ENCODE peak calls at places on chromosomes 12 and 14, in eight cellular contexts. V is RPMI7951, I is ACHN, W is chondrocyte, G is endodermal cell, N is kidney tubule cell, Y is GM12865, O is HFFc6. Z is an unnamed sample.
A peak's percentile ranks its signal among the peaks of the same experiment; 100 is the strongest.

GRCh38 chr14:80535171-80535570 is 323.9 kb upstream of the DIO2 start:
- DNase-seq in V (no peak), I (no peak), W (no peak), G (no peak), N (no peak), Y (no peak), O (no peak), Z (no peak)

GRCh38 chr12:59734371-59734770 is 138.5 kb downstream of the SLC16A7 start:
- DNase-seq in V (no peak), I (no peak), W (no peak), G (peak; percentile 45), N (no peak), Y (no peak), O (no peak), Z (no peak)

GRCh38 chr14:39459795-39460478 is 27.7 kb upstream of the FBXO33 start:
- DNase-seq in V (no peak), I (no peak), W (no peak), G (no peak), N (no peak), Y (no peak), O (no peak), Z (no peak)

GRCh38 chr12:89385965-89386537 is 33.8 kb upstream of the DUSP6 start:
- DNase-seq in V (no peak), I (no peak), W (no peak), G (no peak), N (peak; percentile 32), Y (no peak), O (no peak), Z (no peak)

GRCh38 chr12:24948452-24948815 is 467 bp downstream of the BCAT1 start:
- DNase-seq in V (peak; percentile 58), I (peak; percentile 58), W (no peak), G (peak; percentile 81), N (peak; percentile 35), Y (peak; percentile 88), O (no peak), Z (no peak)

GRCh38 chr14:95774265-95775160 is 60.6 kb upstream of the TCL1A start:
- DNase-seq in V (peak; percentile 42), I (peak; percentile 41), W (no peak), G (peak; percentile 90), N (peak; percentile 53), Y (peak; percentile 75), O (peak; percentile 30), Z (no peak)

GRCh38 chr12:1936406-1937320 is 18.2 kb upstream of the CACNA2D4 start:
- DNase-seq in V (peak; percentile 6), I (no peak), W (no peak), G (no peak), N (peak; percentile 75), Y (no peak), O (peak; percentile 52), Z (peak; percentile 34)

GRCh38 chr12:130973109-130973508 is 19.4 kb downstream of the ADGRD1 start:
- DNase-seq in V (no peak), I (no peak), W (no peak), G (peak; percentile 35), N (no peak), Y (no peak), O (no peak), Z (no peak)

GRCh38 chr12:121992059-121992879 is 29.4 kb upstream of the BCL7A start:
- DNase-seq in V (peak; percentile 80), I (peak; percentile 99), W (no peak), G (no peak), N (peak; percentile 97), Y (peak; percentile 95), O (peak; percentile 98), Z (no peak)

GRCh38 chr12:110766311-110767154 is 23.8 kb upstream of the PPP1CC start:
- DNase-seq in V (peak; percentile 16), I (no peak), W (no peak), G (no peak), N (no peak), Y (no peak), O (no peak), Z (no peak)

GRCh38 chr12:6866163-6866919 is 990 bp upstream of the TPI1 start:
- DNase-seq in V (no peak), I (no peak), W (peak; percentile 86), G (peak; percentile 80), N (no peak), Y (no peak), O (no peak), Z (no peak)

GRCh38 chr12:100442403-100442802 is 31.3 kb upstream of the NR1H4 start:
- DNase-seq in V (no peak), I (no peak), W (no peak), G (no peak), N (no peak), Y (no peak), O (no peak), Z (no peak)

GRCh38 chr14:71452535-71452934 is 479.7 kb upstream of the RGS6 start:
- DNase-seq in V (peak; percentile 9), I (no peak), W (no peak), G (no peak), N (no peak), Y (peak; percentile 20), O (no peak), Z (no peak)

GRCh38 chr12:107761502-107761904 is 566 bp upstream of the PRDM4 start:
- DNase-seq in V (no peak), I (no peak), W (no peak), G (peak; percentile 75), N (no peak), Y (no peak), O (no peak), Z (no peak)

GRCh38 chr12:117342682-117343081 is 18.7 kb downstream of the NOS1 start:
- DNase-seq in V (peak; percentile 89), I (no peak), W (no peak), G (no peak), N (peak; percentile 78), Y (no peak), O (no peak), Z (no peak)

GRCh38 chr14:52563120-52563519 is 10.5 kb downstream of the GPR137C start:
- DNase-seq in V (peak; percentile 66), I (peak; percentile 43), W (no peak), G (no peak), N (peak; percentile 37), Y (no peak), O (peak; percentile 65), Z (no peak)

GRCh38 chr12:90106568-90106967 is 397.9 kb upstream of the ATP2B1 start:
- DNase-seq in V (no peak), I (no peak), W (no peak), G (no peak), N (peak; percentile 72), Y (no peak), O (no peak), Z (no peak)

GRCh38 chr12:119153477-119154434 is 25.0 kb upstream of the HSPB8 start:
- DNase-seq in V (no peak), I (peak; percentile 69), W (no peak), G (peak; percentile 100), N (peak; percentile 80), Y (peak; percentile 4), O (no peak), Z (no peak)

GRCh38 chr12:75784591-75784990 is 247.0 kb downstream of the PHLDA1 start:
- DNase-seq in V (peak; percentile 90), I (no peak), W (no peak), G (no peak), N (peak; percentile 25), Y (no peak), O (peak; percentile 1), Z (peak; percentile 94)

GRCh38 chr12:58090685-58091084 is 149.3 kb downstream of the ATP23 start:
- DNase-seq in V (no peak), I (no peak), W (no peak), G (no peak), N (no peak), Y (no peak), O (no peak), Z (no peak)

GRCh38 chr14:77044776-77045569 is 16.5 kb upstream of the IRF2BPL start:
- DNase-seq in V (peak; percentile 72), I (no peak), W (no peak), G (peak; percentile 66), N (no peak), Y (no peak), O (no peak), Z (no peak)

GRCh38 chr14:25411933-25412757 is 362.2 kb upstream of the STXBP6 start:
- DNase-seq in V (peak; percentile 3), I (peak; percentile 10), W (no peak), G (peak; percentile 87), N (peak; percentile 5), Y (no peak), O (no peak), Z (no peak)

GRCh38 chr14:53032838-53033390 is 82.1 kb upstream of the FERMT2 start:
- DNase-seq in V (no peak), I (no peak), W (no peak), G (no peak), N (no peak), Y (no peak), O (no peak), Z (no peak)

GRCh38 chr12:24424376-24424775 is 474.9 kb upstream of the SOX5 start:
- DNase-seq in V (no peak), I (no peak), W (no peak), G (no peak), N (no peak), Y (no peak), O (no peak), Z (no peak)

GRCh38 chr12:86367137-86367536 is 110.9 kb upstream of the MGAT4C start:
- DNase-seq in V (no peak), I (no peak), W (no peak), G (no peak), N (no peak), Y (no peak), O (no peak), Z (no peak)

GRCh38 chr12:30652034-30652696 is 43.5 kb downstream of the IPO8 start:
- DNase-seq in V (no peak), I (no peak), W (no peak), G (no peak), N (no peak), Y (no peak), O (no peak), Z (no peak)

GRCh38 chr12:65511134-65511912 is 232.8 kb downstream of the MSRB3 start:
- DNase-seq in V (no peak), I (no peak), W (no peak), G (no peak), N (no peak), Y (no peak), O (no peak), Z (no peak)

GRCh38 chr14:68661226-68662225 is 131.3 kb downstream of the ZFP36L1 start:
- DNase-seq in V (no peak), I (no peak), W (no peak), G (no peak), N (no peak), Y (no peak), O (no peak), Z (no peak)

Z was measured in NCI-H2107.